ENCODE peak calls at places on chromosome 4, in four cellular contexts. One of them, this sample, is unnamed.

GRCh38 chr4:20443406-20443805 is 191.7 kb downstream of the SLIT2 start:
- DNase-seq in lower lobe of right lung: no peak
- DNase-seq in esophagus squamous epithelium: no peak
- DNase-seq in thyroid gland: no peak
- DNase-seq in this sample: no peak

GRCh38 chr4:25908491-25908901 is 5.5 kb upstream of the SMIM20 start:
- DNase-seq in lower lobe of right lung: no peak
- DNase-seq in esophagus squamous epithelium: no peak
- DNase-seq in thyroid gland: no peak
- DNase-seq in this sample: peak

GRCh38 chr4:1983053-1983845 is 25.5 kb downstream of the NELFA start:
- DNase-seq in lower lobe of right lung: no peak
- DNase-seq in esophagus squamous epithelium: no peak
- DNase-seq in thyroid gland: no peak
- DNase-seq in this sample: no peak

GRCh38 chr4:2304321-2304876 is 42.5 kb upstream of the MXD4 start:
- DNase-seq in lower lobe of right lung: no peak
- DNase-seq in esophagus squamous epithelium: no peak
- DNase-seq in thyroid gland: no peak
- DNase-seq in this sample: no peak

GRCh38 chr4:74930166-74930565 is 2.8 kb upstream of the PARM1 start:
- DNase-seq in lower lobe of right lung: no peak
- DNase-seq in esophagus squamous epithelium: no peak
- DNase-seq in thyroid gland: no peak
- DNase-seq in this sample: no peak

GRCh38 chr4:78059524-78059889 is 2.4 kb downstream of the FRAS1 start:
- DNase-seq in lower lobe of right lung: peak
- DNase-seq in esophagus squamous epithelium: no peak
- DNase-seq in thyroid gland: peak
- DNase-seq in this sample: no peak

GRCh38 chr4:26418107-26418506 is 72.2 kb downstream of the CCKAR start:
- DNase-seq in lower lobe of right lung: no peak
- DNase-seq in esophagus squamous epithelium: no peak
- DNase-seq in thyroid gland: no peak
- DNase-seq in this sample: no peak

GRCh38 chr4:31370866-31371465 is 650.8 kb downstream of the PCDH7 start:
- DNase-seq in lower lobe of right lung: no peak
- DNase-seq in esophagus squamous epithelium: no peak
- DNase-seq in thyroid gland: no peak
- DNase-seq in this sample: no peak

GRCh38 chr4:179465131-179465797 is 2023.0 kb upstream of the AGA start:
- DNase-seq in lower lobe of right lung: no peak
- DNase-seq in esophagus squamous epithelium: no peak
- DNase-seq in thyroid gland: no peak
- DNase-seq in this sample: no peak

GRCh38 chr4:186684220-186684619 is 39.4 kb downstream of the FAT1 start:
- DNase-seq in lower lobe of right lung: no peak
- DNase-seq in esophagus squamous epithelium: no peak
- DNase-seq in thyroid gland: no peak
- DNase-seq in this sample: no peak

GRCh38 chr4:186687263-186687662 is 36.4 kb downstream of the FAT1 start:
- DNase-seq in lower lobe of right lung: no peak
- DNase-seq in esophagus squamous epithelium: no peak
- DNase-seq in thyroid gland: no peak
- DNase-seq in this sample: no peak

GRCh38 chr4:186684889-186685309 is 38.8 kb downstream of the FAT1 start:
- DNase-seq in lower lobe of right lung: no peak
- DNase-seq in esophagus squamous epithelium: no peak
- DNase-seq in thyroid gland: peak
- DNase-seq in this sample: no peak

GRCh38 chr4:186688150-186688943 is 35.3 kb downstream of the FAT1 start:
- DNase-seq in lower lobe of right lung: no peak
- DNase-seq in esophagus squamous epithelium: no peak
- DNase-seq in thyroid gland: peak
- DNase-seq in this sample: no peak

GRCh38 chr4:186685744-186686143 is 37.9 kb downstream of the FAT1 start:
- DNase-seq in lower lobe of right lung: no peak
- DNase-seq in esophagus squamous epithelium: no peak
- DNase-seq in thyroid gland: peak
- DNase-seq in this sample: peak
- H3K27ac ChIP-seq in lower lobe of right lung: no peak
- H3K27ac ChIP-seq in esophagus squamous epithelium: peak
- H3K27ac ChIP-seq in thyroid gland: peak
- H3K27ac ChIP-seq in this sample: no peak

DNA sequence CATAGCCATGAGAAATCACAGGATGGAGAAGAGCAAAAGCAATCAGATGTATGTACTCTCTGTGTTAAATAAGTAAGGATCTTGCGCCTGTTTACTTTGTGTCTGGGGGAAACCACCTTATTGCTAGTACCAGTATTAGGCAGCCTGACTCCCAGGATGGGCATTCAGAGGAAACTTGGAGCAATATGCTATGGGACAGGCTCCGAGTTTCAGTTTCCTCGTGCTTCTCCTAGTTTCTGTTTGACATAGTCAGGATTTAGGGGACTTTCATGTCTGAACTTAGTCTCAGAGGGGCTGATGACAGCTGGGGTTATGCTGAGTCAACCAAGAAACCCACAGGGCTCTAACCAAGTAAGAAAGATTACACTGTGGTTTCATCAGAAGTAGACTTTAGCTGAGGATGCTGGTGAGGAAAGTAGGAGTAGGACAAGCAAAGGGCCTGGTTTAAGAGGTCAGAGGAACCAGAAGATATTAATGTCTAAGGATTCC is 13.5 kb downstream of the NSUN7 start:
- DNase-seq in lower lobe of right lung: no peak
- DNase-seq in esophagus squamous epithelium: no peak
- DNase-seq in thyroid gland: no peak
- DNase-seq in this sample: peak
- H3K4me3 ChIP-seq in lower lobe of right lung: no peak
- H3K4me3 ChIP-seq in esophagus squamous epithelium: no peak
- H3K4me3 ChIP-seq in thyroid gland: no peak
- H3K4me3 ChIP-seq in this sample: no peak

GRCh38 chr4:14897217-14897616 is 105.1 kb upstream of the CPEB2 start:
- DNase-seq in lower lobe of right lung: no peak
- DNase-seq in esophagus squamous epithelium: no peak
- DNase-seq in thyroid gland: no peak
- DNase-seq in this sample: no peak
- H3K27ac ChIP-seq in lower lobe of right lung: no peak
- H3K27ac ChIP-seq in esophagus squamous epithelium: no peak
- H3K27ac ChIP-seq in thyroid gland: no peak
- H3K27ac ChIP-seq in this sample: no peak

GRCh38 chr4:137526681-137527080 is 5.6 kb downstream of the PCDH18 start:
- DNase-seq in lower lobe of right lung: no peak
- DNase-seq in esophagus squamous epithelium: no peak
- DNase-seq in thyroid gland: no peak
- DNase-seq in this sample: no peak
- H3K4me3 ChIP-seq in lower lobe of right lung: peak
- H3K4me3 ChIP-seq in esophagus squamous epithelium: no peak
- H3K4me3 ChIP-seq in thyroid gland: no peak
- H3K4me3 ChIP-seq in this sample: peak

GRCh38 chr4:186693159-186693815 is 30.4 kb downstream of the FAT1 start:
- DNase-seq in lower lobe of right lung: peak
- DNase-seq in esophagus squamous epithelium: no peak
- DNase-seq in thyroid gland: peak
- DNase-seq in this sample: peak

GRCh38 chr4:186691396-186691795 is 32.3 kb downstream of the FAT1 start:
- DNase-seq in lower lobe of right lung: no peak
- DNase-seq in esophagus squamous epithelium: no peak
- DNase-seq in thyroid gland: no peak
- DNase-seq in this sample: no peak

GRCh38 chr4:186695392-186695791 is 28.3 kb downstream of the FAT1 start:
- DNase-seq in lower lobe of right lung: no peak
- DNase-seq in esophagus squamous epithelium: no peak
- DNase-seq in thyroid gland: no peak
- DNase-seq in this sample: no peak

GRCh38 chr4:186698028-186698427 is 25.6 kb downstream of the FAT1 start:
- DNase-seq in lower lobe of right lung: no peak
- DNase-seq in esophagus squamous epithelium: no peak
- DNase-seq in thyroid gland: no peak
- DNase-seq in this sample: no peak

DNA sequence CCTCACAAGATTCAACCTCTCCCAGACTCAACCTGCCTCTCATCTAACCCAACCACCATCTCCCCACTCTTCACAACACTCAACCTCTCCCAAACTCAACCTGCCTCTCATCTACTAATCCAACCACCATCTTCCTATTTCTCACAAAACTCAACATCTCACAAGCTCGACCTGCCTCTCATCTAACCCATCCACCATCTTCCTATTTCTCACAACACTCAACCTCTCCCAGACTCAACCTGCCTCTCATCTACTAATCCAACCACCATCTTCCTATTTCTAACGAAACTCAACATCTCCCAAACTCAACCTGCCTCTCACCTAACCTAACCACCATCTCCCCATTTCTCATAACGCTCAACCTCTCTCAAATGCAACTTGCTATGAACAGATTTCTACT is 29.8 kb downstream of the FAT1 start:
- DNase-seq in lower lobe of right lung: no peak
- DNase-seq in esophagus squamous epithelium: no peak
- DNase-seq in thyroid gland: no peak
- DNase-seq in this sample: no peak
- H3K27ac ChIP-seq in lower lobe of right lung: no peak
- H3K27ac ChIP-seq in esophagus squamous epithelium: peak
- H3K27ac ChIP-seq in thyroid gland: peak
- H3K27ac ChIP-seq in this sample: no peak

GRCh38 chr4:109994415-109994827 is 81.7 kb downstream of the EGF start:
- DNase-seq in lower lobe of right lung: no peak
- DNase-seq in esophagus squamous epithelium: no peak
- DNase-seq in thyroid gland: no peak
- DNase-seq in this sample: no peak
- H3K4me3 ChIP-seq in lower lobe of right lung: no peak
- H3K4me3 ChIP-seq in esophagus squamous epithelium: no peak
- H3K4me3 ChIP-seq in thyroid gland: no peak
- H3K4me3 ChIP-seq in this sample: no peak

DNA sequence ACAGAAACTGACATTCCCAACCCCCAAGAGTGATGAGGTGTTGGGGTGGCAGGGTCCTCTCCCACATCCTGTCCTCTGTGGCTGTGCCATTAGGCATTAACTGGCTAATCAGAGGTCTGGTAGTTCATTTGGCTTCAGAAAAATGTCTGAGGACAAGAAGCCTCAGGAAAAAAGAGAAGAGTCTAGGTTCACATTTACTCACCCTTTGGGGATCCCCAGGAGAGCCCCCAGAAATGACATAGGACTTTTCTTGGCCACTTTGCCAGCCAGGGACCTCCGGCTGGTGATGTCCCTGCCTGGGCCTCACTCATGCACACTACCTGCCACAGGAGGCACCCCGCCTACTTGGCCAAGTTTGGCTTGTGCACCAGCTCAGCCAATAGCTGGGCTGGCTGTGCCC is 173.0 kb downstream of the RBM46 start:
- DNase-seq in lower lobe of right lung: no peak
- DNase-seq in esophagus squamous epithelium: no peak
- DNase-seq in thyroid gland: no peak
- DNase-seq in this sample: no peak
- H3K27ac ChIP-seq in lower lobe of right lung: no peak
- H3K27ac ChIP-seq in esophagus squamous epithelium: no peak
- H3K27ac ChIP-seq in thyroid gland: no peak
- H3K27ac ChIP-seq in this sample: no peak

GRCh38 chr4:139392797-139393196 is 61.1 kb upstream of the RAB33B start:
- DNase-seq in lower lobe of right lung: no peak
- DNase-seq in esophagus squamous epithelium: no peak
- DNase-seq in thyroid gland: no peak
- DNase-seq in this sample: no peak
- H3K4me3 ChIP-seq in lower lobe of right lung: no peak
- H3K4me3 ChIP-seq in esophagus squamous epithelium: no peak
- H3K4me3 ChIP-seq in thyroid gland: no peak
- H3K4me3 ChIP-seq in this sample: no peak